ENCODE peak calls at places on chromosomes 7 and 10, in seven cellular contexts. C is activated CD8-positive, alpha-beta memory T cell treated with anti-CD3 and anti-CD28 coated beads for 48 hours; A is posterior cingulate gyrus; K is smooth muscle cell of the brain vasculature; Z is Kasumi-1; M is sigmoid colon; T is T-cell. O is an unnamed sample.

GRCh38 chr7:22582860-22583640 is 83.1 kb upstream of the STEAP1B start:
- DNase-seq in T (no peak), K (no peak), M (no peak), C (no peak), A (no peak), Z (no peak), O (no peak)

GRCh38 chr10:63534723-63535122 is 13.5 kb downstream of the REEP3 start:
- DNase-seq in C (no peak), K (no peak), A (no peak), Z (no peak), M (no peak), T (no peak), O (no peak)

GRCh38 chr7:141003172-141004080 is 11.3 kb downstream of the MRPS33 start:
- DNase-seq in Z (no peak), K (no peak), A (no peak), C (no peak), T (no peak), M (no peak), O (no peak)

GRCh38 chr10:63267414-63268138 is 134.4 kb downstream of the NRBF2 start:
- DNase-seq in C (no peak), Z (peak), T (no peak), K (no peak), M (no peak), A (no peak), O (no peak)

GRCh38 chr7:95602421-95602820 is 6.1 kb upstream of the PDK4 start:
- DNase-seq in T (no peak), A (no peak), Z (no peak), C (no peak), M (peak), K (no peak), O (no peak)

GRCh38 chr10:92027141-92027540 is 103.6 kb downstream of the BTAF1 start:
- DNase-seq in C (no peak), K (no peak), Z (no peak), M (no peak), A (no peak), T (no peak), O (no peak)

GRCh38 chr10:128902031-128902710 is 564.9 kb upstream of the MGMT start:
- DNase-seq in T (no peak), M (no peak), K (no peak), C (no peak), Z (no peak), A (no peak), O (no peak)

GRCh38 chr7:5469375-5470166 is 45.9 kb upstream of the TNRC18 start:
- DNase-seq in A (no peak), C (no peak), T (no peak), M (no peak), K (no peak), Z (no peak), O (no peak)

GRCh38 chr10:15245530-15245929 is 77.0 kb upstream of the NMT2 start:
- DNase-seq in Z (peak), C (no peak), K (no peak), T (no peak), A (no peak), M (no peak), O (no peak)

GRCh38 chr7:157017639-157018327 is 7.3 kb upstream of the MNX1 start:
- DNase-seq in M (no peak), A (no peak), T (no peak), Z (no peak), K (no peak), C (no peak), O (no peak)

GRCh38 chr10:80137031-80137712 is 4.6 kb downstream of the PLAC9 start:
- DNase-seq in M (peak), T (no peak), A (no peak), Z (no peak), K (no peak), C (no peak), O (no peak)

GRCh38 chr7:27083646-27084045 is 12.2 kb downstream of the HOXA1 start:
- DNase-seq in A (no peak), Z (no peak), C (no peak), K (no peak), T (no peak), M (no peak), O (no peak)

GRCh38 chr10:53162856-53163255 is 390.3 kb upstream of the MBL2 start:
- DNase-seq in T (no peak), Z (no peak), K (no peak), C (no peak), A (no peak), M (no peak), O (no peak)

GRCh38 chr10:110498087-110498981 is 627 bp downstream of the DUSP5 start:
- DNase-seq in M (peak), Z (peak), C (no peak), T (peak), K (no peak), A (no peak), O (peak)

GRCh38 chr10:4804505-4804904 is 21.5 kb upstream of the AKR1E2 start:
- DNase-seq in T (no peak), K (no peak), A (no peak), M (no peak), C (no peak), Z (no peak), O (no peak)

GRCh38 chr7:135664046-135664589 is 1.8 kb downstream of the STMP1 start:
- DNase-seq in A (no peak), K (no peak), C (no peak), M (no peak), Z (no peak), T (no peak), O (no peak)

GRCh38 chr7:12769464-12769863 is 82.0 kb downstream of the ARL4A start:
- DNase-seq in C (no peak), K (no peak), M (no peak), Z (no peak), T (no peak), A (no peak), O (no peak)

GRCh38 chr10:3467052-3467906 is 294.7 kb upstream of the PITRM1 start:
- DNase-seq in K (peak), A (peak), C (no peak), M (peak), Z (peak), T (no peak), O (no peak)